ENCODE peak calls at places on chromosomes 12 and 14, in four cellular contexts. T, H, O and I are unnamed samples.

GRCh38 chr12:57611116-57611809 is at the start of gene ARHGEF25:
- DNase-seq in O (no peak), T (peak), H (peak), I (peak)

GRCh38 chr12:95918194-95918993 is 24.0 kb downstream of the CCDC38 start:
- DNase-seq in T (peak), O (peak), H (peak), I (no peak)

GRCh38 chr12:53791735-53792326 is 40.1 kb upstream of the CISTR start:
- DNase-seq in O (no peak), T (peak), H (peak), I (no peak)

GRCh38 chr14:93092606-93093556 is 22.8 kb downstream of the ITPK1 start:
- DNase-seq in T (no peak), H (no peak), O (no peak), I (no peak)

GRCh38 chr12:75482636-75483035 is 2.1 kb downstream of the GLIPR1 start:
- DNase-seq in H (no peak), T (no peak), O (no peak), I (no peak)

GRCh38 chr12:49346659-49347306 is at the start of gene DNAJC22:
- DNase-seq in H (peak), T (peak), O (no peak), I (no peak)

GRCh38 chr14:20093442-20093841 is 17.1 kb upstream of the OR4K17 start:
- DNase-seq in T (no peak), O (no peak), H (no peak), I (no peak)

GRCh38 chr12:45192041-45192695 is 23.7 kb upstream of the ANO6 start:
- DNase-seq in H (peak), T (peak), O (peak), I (no peak)

GRCh38 chr12:53564941-53565340 is 57.7 kb upstream of the NPFF start:
- DNase-seq in O (no peak), H (no peak), T (no peak), I (no peak)

GRCh38 chr12:88866881-88867280 is 286.6 kb upstream of the KITLG start:
- DNase-seq in H (no peak), O (no peak), T (no peak), I (no peak)

GRCh38 chr12:3152013-3152412 is 74.8 kb downstream of the TSPAN9 start:
- DNase-seq in H (no peak), T (no peak), O (peak), I (no peak)

GRCh38 chr12:60335765-60336164 is 739.9 kb downstream of the SLC16A7 start:
- DNase-seq in O (peak), T (peak), H (peak), I (no peak)

GRCh38 chr14:105817971-105818711 is 291.8 kb downstream of the TMEM121 start:
- DNase-seq in H (no peak), T (no peak), O (no peak), I (no peak)

GRCh38 chr12:131389051-131390013 is 321.6 kb upstream of the SFSWAP start:
- DNase-seq in T (no peak), O (no peak), H (no peak), I (no peak)

GRCh38 chr12:69534389-69534822 is 50.9 kb upstream of the CCT2 start:
- DNase-seq in T (peak), O (peak), H (peak), I (no peak)

GRCh38 chr14:76926521-76927251 is 100.5 kb downstream of the LRRC74A start:
- DNase-seq in T (no peak), H (no peak), O (peak), I (no peak)

GRCh38 chr12:6199531-6200265 is 502 bp upstream of the CD9 start:
- DNase-seq in H (peak), O (no peak), T (peak), I (peak)

GRCh38 chr12:106583578-106584103 is 837 bp downstream of the RFX4 start:
- DNase-seq in H (peak), T (peak), O (no peak), I (no peak)

GRCh38 chr12:119684730-119685129 is 16.8 kb downstream of the PRKAB1 start:
- DNase-seq in O (no peak), T (no peak), H (no peak), I (no peak)

GRCh38 chr14:96676161-96676560 is 121.0 kb upstream of the VRK1 start:
- DNase-seq in H (peak), O (peak), T (no peak), I (no peak)

GRCh38 chr14:103522649-103523582 is at the start of gene CKB:
- DNase-seq in O (peak), H (peak), T (peak), I (peak)

GRCh38 chr12:65631621-65632111 is 192.6 kb upstream of the HMGA2 start:
- DNase-seq in H (peak), O (peak), T (peak), I (no peak)

GRCh38 chr12:30820406-30820946 is 65.7 kb upstream of the CAPRIN2 start:
- DNase-seq in O (no peak), H (no peak), T (no peak), I (no peak)

GRCh38 chr14:58725226-58725625 is 87.5 kb downstream of the DACT1 start:
- DNase-seq in T (no peak), O (no peak), H (no peak), I (no peak)

GRCh38 chr14:38128640-38129039 is 79.1 kb upstream of the SSTR1 start:
- DNase-seq in H (no peak), O (no peak), T (no peak), I (no peak)

GRCh38 chr14:65361920-65362319 is 50.6 kb upstream of the FUT8 start:
- DNase-seq in H (no peak), O (peak), T (no peak), I (no peak)

GRCh38 chr14:32933623-32933942 is 5.1 kb upstream of the NPAS3 start:
- DNase-seq in H (no peak), T (no peak), O (peak), I (no peak)

GRCh38 chr14:99481745-99482099 is 513 bp downstream of the CCNK start:
- DNase-seq in H (peak), T (peak), O (peak), I (no peak)

GRCh38 chr12:51591020-51591901 is at the start of gene SCN8A:
- DNase-seq in O (no peak), H (peak), T (peak), I (peak)

GRCh38 chr14:100070310-100070709 is 5.1 kb downstream of the EVL start:
- DNase-seq in H (no peak), O (no peak), T (no peak), I (no peak)

DNA sequence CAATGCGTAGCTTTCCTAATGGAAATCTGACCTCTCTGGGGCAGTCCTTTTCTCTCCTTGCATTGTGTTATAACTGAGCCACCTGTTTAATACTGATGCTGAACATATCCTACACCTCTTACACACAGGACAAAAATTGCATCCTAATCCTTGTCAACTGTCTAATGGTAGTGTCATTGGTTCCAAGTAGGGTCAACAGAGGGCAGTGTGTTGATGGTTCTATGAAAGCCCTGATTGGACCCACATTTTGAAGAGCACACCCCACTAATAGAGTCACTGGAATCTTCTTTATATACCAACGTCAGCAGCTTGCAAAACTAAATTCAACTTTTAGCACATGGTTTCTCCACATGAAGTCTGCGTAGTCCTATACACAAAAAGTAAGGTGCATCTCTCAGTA is 148.2 kb downstream of the SLC25A21 start:
- DNase-seq in T (no peak), H (peak), O (no peak), I (no peak)
- TF ChIP-seq CTCF in T (no peak), H (peak), O (no peak), I (no peak)

DNA sequence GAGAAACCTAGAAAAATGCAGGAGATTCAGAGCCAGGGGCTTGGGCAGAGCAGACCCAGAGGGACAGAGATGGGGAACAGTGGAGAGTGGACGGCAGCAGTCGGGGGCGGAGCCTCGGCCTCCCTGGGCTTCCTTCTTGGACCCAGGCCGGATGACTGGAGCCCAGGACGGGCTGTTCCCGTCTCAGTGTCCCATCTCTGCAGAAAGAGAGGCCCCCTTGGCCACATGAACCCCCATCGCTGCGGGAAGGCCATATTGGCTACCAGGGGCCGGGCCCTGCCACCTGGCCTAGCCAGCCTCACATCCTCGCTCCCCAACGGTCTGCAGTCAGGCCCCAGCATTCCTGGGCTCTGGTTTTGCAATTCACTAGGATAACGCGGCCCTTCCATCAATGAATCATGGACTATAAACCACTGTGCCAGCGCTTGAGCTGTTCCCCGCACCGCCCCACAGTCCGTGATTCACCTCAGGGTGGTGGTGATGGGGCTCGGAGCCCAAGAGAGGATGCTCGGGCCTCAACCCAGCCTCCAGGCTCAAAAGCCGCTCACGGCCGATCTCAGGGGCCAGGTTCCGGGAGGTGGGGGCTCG is 116.5 kb downstream of the RFLNA start:
- DNase-seq in T (no peak), H (peak), O (peak), I (no peak)
- TF ChIP-seq CTCF in T (no peak), H (no peak), O (no peak), I (no peak)

GRCh38 chr12:117100851-117101673 is 1.8 kb upstream of the TESC start:
- DNase-seq in O (no peak), T (no peak), H (peak), I (no peak)

GRCh38 chr12:117098361-117099217 is 627 bp downstream of the TESC start:
- DNase-seq in T (no peak), O (no peak), H (peak), I (no peak)

GRCh38 chr12:117098071-117098360 is 1.2 kb downstream of the TESC start:
- DNase-seq in T (no peak), H (no peak), O (no peak), I (no peak)

GRCh38 chr12:117101953-117102833 is 3.0 kb upstream of the TESC start:
- DNase-seq in O (no peak), T (no peak), H (no peak), I (no peak)

GRCh38 chr12:117100251-117100650 is 1.0 kb upstream of the TESC start:
- DNase-seq in H (peak), T (peak), O (no peak), I (no peak)
- TF ChIP-seq CTCF in H (peak), T (no peak), O (peak), I (peak)

GRCh38 chr14:68775614-68776126 is 17.2 kb downstream of the ZFP36L1 start:
- DNase-seq in O (no peak), T (no peak), H (no peak), I (no peak)
- TF ChIP-seq CTCF in O (no peak), T (no peak), H (no peak), I (no peak)